ENCODE peak calls at places on chromosomes 3 and 15, in four cellular contexts. H is H1, M is GM12878, A is K562. D is an unnamed sample.

GRCh38 chr15:70311821-70312220 is 214.1 kb upstream of the TLE3 start:
- DNase-seq in M (no peak), H (no peak), A (no peak), D (no peak)

GRCh38 chr3:18559323-18559972 is 134.3 kb upstream of the SATB1 start:
- DNase-seq in M (no peak), A (peak), H (peak), D (peak)

GRCh38 chr3:11803977-11804903 is 42.4 kb downstream of the TAMM41 start:
- DNase-seq in A (peak), M (no peak), H (no peak), D (peak)

GRCh38 chr3:156174229-156174847 is 54.0 kb downstream of the KCNAB1 start:
- DNase-seq in M (no peak), A (no peak), H (no peak), D (peak)

GRCh38 chr3:193771011-193771697 is 178.1 kb downstream of the OPA1 start:
- DNase-seq in A (no peak), M (no peak), H (no peak), D (no peak)

GRCh38 chr3:195180490-195181106 is 90.4 kb downstream of the XXYLT1 start:
- DNase-seq in H (no peak), A (no peak), M (no peak), D (no peak)

GRCh38 chr3:190512666-190513065 is 1.2 kb upstream of the IL1RAP start:
- DNase-seq in M (no peak), H (no peak), A (no peak), D (no peak)

GRCh38 chr15:23686466-23687142 is 501 bp downstream of the NDN start:
- DNase-seq in H (no peak), A (no peak), M (no peak), D (no peak)

GRCh38 chr3:46845860-46846623 is 17.2 kb downstream of the MYL3 start:
- DNase-seq in A (peak), H (peak), M (no peak), D (no peak)

GRCh38 chr15:40151991-40152390 is 8.9 kb upstream of the BUB1B start:
- DNase-seq in H (no peak), A (no peak), M (no peak), D (no peak)

GRCh38 chr15:83943849-83944404 is 290.0 kb downstream of the ADAMTSL3 start:
- DNase-seq in A (no peak), M (no peak), H (no peak), D (no peak)

GRCh38 chr3:56347219-56347871 is 120.9 kb downstream of the ERC2 start:
- DNase-seq in M (no peak), H (peak), A (peak), D (no peak)

GRCh38 chr3:126358038-126358815 is 1.0 kb upstream of the KLF15 start:
- DNase-seq in M (no peak), A (no peak), H (no peak), D (no peak)

GRCh38 chr3:14429689-14430452 is 27.5 kb downstream of the SLC6A6 start:
- DNase-seq in H (no peak), A (peak), M (no peak), D (no peak)

GRCh38 chr3:126750760-126751129 is 46.7 kb downstream of the CHCHD6 start:
- DNase-seq in A (no peak), H (no peak), M (no peak), D (no peak)

GRCh38 chr15:67574981-67575632 is 32.6 kb downstream of the MAP2K5 start:
- DNase-seq in M (no peak), A (no peak), H (no peak), D (no peak)

GRCh38 chr3:50267280-50267913 is 1.6 kb upstream of the SEMA3B start:
- DNase-seq in A (no peak), H (no peak), M (no peak), D (no peak)

GRCh38 chr15:66252411-66253295 is 897 bp downstream of the MEGF11 start:
- DNase-seq in A (peak), H (no peak), M (no peak), D (peak)

GRCh38 chr15:70466305-70466704 is 297.1 kb downstream of the UACA start:
- DNase-seq in A (no peak), H (no peak), M (no peak), D (no peak)

GRCh38 chr3:12956316-12956660 is 114.9 kb upstream of the RPL32 start:
- DNase-seq in A (no peak), H (no peak), M (no peak), D (no peak)

GRCh38 chr15:64617727-64618126 is 157.3 kb downstream of the ZNF609 start:
- DNase-seq in M (no peak), A (no peak), H (no peak), D (no peak)

GRCh38 chr3:36846406-36846805 is 82.1 kb upstream of the DCLK3 start:
- DNase-seq in M (no peak), H (no peak), A (no peak), D (no peak)

GRCh38 chr3:36842275-36842674 is 77.9 kb upstream of the DCLK3 start:
- DNase-seq in H (no peak), A (no peak), M (no peak), D (no peak)

GRCh38 chr3:36840453-36840921 is 76.1 kb upstream of the DCLK3 start:
- DNase-seq in H (no peak), M (no peak), A (no peak), D (no peak)

GRCh38 chr3:36843065-36844051 is 79.0 kb upstream of the DCLK3 start:
- DNase-seq in M (peak), A (peak), H (peak), D (peak)
- TF ChIP-seq JUND in M (no peak), A (no peak), H (no peak), D (no peak)

GRCh38 chr3:87473944-87474343 is 197.6 kb upstream of the POU1F1 start:
- DNase-seq in M (no peak), A (no peak), H (no peak), D (no peak)
- TF ChIP-seq ATF3 in M (no peak), A (no peak), H (no peak), D (no peak)

GRCh38 chr3:131694351-131694750 is 191.6 kb upstream of the MRPL3 start:
- DNase-seq in M (no peak), A (no peak), H (no peak), D (no peak)
- TF ChIP-seq HDAC2 in M (no peak), A (no peak), H (no peak), D (no peak)

GRCh38 chr15:61558172-61559146 is 329.4 kb upstream of the RORA start:
- DNase-seq in A (no peak), M (no peak), H (no peak), D (no peak)

GRCh38 chr15:61556037-61556648 is 327.0 kb upstream of the RORA start:
- DNase-seq in H (no peak), A (no peak), M (no peak), D (peak)
- TF ChIP-seq JUND in H (no peak), A (no peak), M (no peak), D (no peak)

DNA sequence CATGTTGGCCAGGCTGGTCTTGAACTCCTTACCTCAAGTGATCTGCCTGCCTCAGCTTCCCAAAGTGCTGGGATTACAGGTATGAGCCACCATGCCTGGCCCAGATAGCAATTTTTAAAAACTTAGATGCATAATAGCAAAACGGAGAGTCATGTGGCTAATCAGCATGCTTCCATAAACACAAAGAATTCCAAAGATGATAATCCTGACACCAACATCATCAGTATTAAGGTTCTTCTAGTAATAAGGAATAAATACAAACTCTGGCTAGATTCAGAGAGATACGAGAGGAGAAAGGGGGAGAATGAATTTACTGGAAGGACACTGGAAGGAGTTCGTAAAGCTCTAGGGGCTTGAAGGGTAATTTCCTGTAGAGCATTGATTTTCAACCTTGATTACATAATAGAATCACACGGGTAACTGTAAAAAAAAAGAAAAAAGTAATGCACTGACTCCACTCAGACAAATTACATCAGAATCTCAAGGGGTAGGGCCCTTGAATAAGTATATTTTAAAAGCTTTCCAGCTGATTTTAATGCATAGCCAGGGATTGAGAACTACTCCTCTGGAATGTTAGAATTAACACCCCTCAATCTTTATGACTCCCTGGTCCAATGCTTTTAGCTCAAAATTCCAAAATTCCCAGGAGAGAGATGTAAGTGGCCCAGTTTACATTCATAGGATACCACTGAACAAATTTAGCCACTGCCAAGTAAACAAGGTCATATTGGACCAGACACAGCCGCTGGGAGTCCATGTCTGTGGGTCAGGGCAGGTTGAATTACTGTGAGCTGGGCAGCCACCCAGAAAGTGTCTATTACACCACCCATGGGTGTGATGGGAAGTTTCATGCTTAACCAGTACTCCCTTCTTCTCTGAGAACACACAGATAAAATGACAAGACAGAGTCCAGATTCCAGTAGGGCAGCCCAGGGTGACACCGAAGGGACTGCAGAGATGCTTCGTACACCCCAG is 243.9 kb downstream of the TBL1XR1 start:
- DNase-seq in H (no peak), M (no peak), A (no peak), D (no peak)
- TF ChIP-seq ATF3 in H (no peak), M (no peak), A (no peak), D (no peak)

GRCh38 chr15:95981209-95981608 is 349.3 kb upstream of the NR2F2 start:
- DNase-seq in A (no peak), M (no peak), H (no peak), D (no peak)
- TF ChIP-seq HDAC2 in A (no peak), M (no peak), H (no peak), D (no peak)

GRCh38 chr3:109275702-109276293 is 40.5 kb downstream of the DPPA2 start:
- DNase-seq in H (peak), M (no peak), A (peak), D (peak)
- TF ChIP-seq JUND in H (no peak), M (no peak), A (no peak), D (no peak)

GRCh38 chr3:122576174-122576940 is 1.1 kb upstream of the PARP15 start:
- DNase-seq in H (no peak), M (peak), A (no peak), D (no peak)
- TF ChIP-seq ATF3 in H (no peak), M (no peak), A (no peak), D (no peak)

D was measured in HepG2.